ENCODE peak calls at places on chromosomes 2 and 18, in six cellular contexts. Y is left ventricle myocardium inferior, I is mammary epithelial cell, P is K562, U is PC-9, N is psoas muscle. W is an unnamed sample. For H3K4me1, the result is how much of the 10 kb centered on the place peaks cover.

GRCh38 chr18:54764786-54765185 is 63.5 kb upstream of the RAB27B start:
- DNase-seq in Y (no peak), I (no peak), P (no peak), U (no peak), N (no peak), W (no peak)

GRCh38 chr2:73925853-73926492 is 707 bp upstream of the DGUOK start:
- DNase-seq in I (peak), Y (no peak), N (no peak), U (peak), P (no peak), W (peak)

GRCh38 chr2:118981627-118982026 is 39.6 kb downstream of the MARCO start:
- DNase-seq in Y (no peak), I (no peak), U (no peak), P (no peak), N (no peak), W (no peak)

GRCh38 chr18:39946623-39947061 is 2008.4 kb upstream of the PIK3C3 start:
- DNase-seq in Y (no peak), I (peak), N (no peak), P (no peak), U (peak), W (no peak)

GRCh38 chr2:195664528-195664927 is 7.5 kb downstream of the SLC39A10 start:
- DNase-seq in N (no peak), U (no peak), I (no peak), P (no peak), Y (no peak), W (no peak)

GRCh38 chr2:19810637-19811036 is 91.1 kb downstream of the TTC32 start:
- DNase-seq in N (peak), P (no peak), U (no peak), I (no peak), Y (peak), W (no peak)

GRCh38 chr2:241645056-241645914 is 7.8 kb downstream of the ATG4B start:
- DNase-seq in Y (no peak), N (no peak), I (no peak), U (no peak), P (no peak), W (no peak)

GRCh38 chr2:56239437-56239836 is 55.6 kb downstream of the CCDC85A start:
- DNase-seq in P (no peak), U (no peak), I (peak), N (no peak), Y (no peak), W (peak)

GRCh38 chr2:107542314-107542740 is 284.4 kb upstream of the RGPD4 start:
- DNase-seq in P (no peak), N (no peak), I (no peak), U (no peak), Y (no peak), W (no peak)

GRCh38 chr18:63073481-63073880 is 246.1 kb downstream of the BCL2 start:
- DNase-seq in N (no peak), P (no peak), U (no peak), I (no peak), Y (no peak), W (peak)

GRCh38 chr2:179297922-179298321 is 33.3 kb upstream of the SESTD1 start:
- DNase-seq in P (no peak), Y (no peak), I (peak), U (no peak), N (no peak), W (no peak)

GRCh38 chr2:209113030-209113429 is 310.8 kb upstream of the MAP2 start:
- DNase-seq in I (no peak), U (no peak), N (no peak), P (no peak), Y (no peak), W (no peak)

GRCh38 chr2:218082586-218083351 is 13.7 kb downstream of the RUFY4 start:
- DNase-seq in Y (no peak), P (no peak), N (no peak), U (no peak), I (no peak), W (no peak)

GRCh38 chr2:10490806-10491291 is 42.7 kb upstream of the ODC1 start:
- DNase-seq in P (no peak), U (peak), Y (no peak), I (no peak), N (no peak), W (peak)

GRCh38 chr2:182366625-182367024 is 60.2 kb downstream of the PDE1A start:
- DNase-seq in I (peak), Y (no peak), N (peak), P (no peak), U (no peak), W (no peak)

GRCh38 chr2:192195548-192196418 is 1.1 kb upstream of the TMEFF2 start:
- DNase-seq in N (peak), P (peak), I (no peak), Y (peak), U (no peak), W (no peak)

GRCh38 chr2:157055660-157056199 is 201.8 kb upstream of the GALNT5 start:
- DNase-seq in I (peak), N (no peak), U (no peak), Y (no peak), P (peak), W (no peak)

GRCh38 chr2:184727813-184728212 is 129.5 kb downstream of the ZNF804A start:
- DNase-seq in N (no peak), I (no peak), P (no peak), Y (no peak), U (no peak), W (no peak)

GRCh38 chr2:216653093-216653799 is 20.0 kb downstream of the IGFBP2 start:
- DNase-seq in I (no peak), P (no peak), U (no peak), Y (no peak), N (no peak), W (no peak)

GRCh38 chr2:19070866-19071265 is 287.6 kb downstream of the OSR1 start:
- DNase-seq in U (no peak), I (no peak), Y (no peak), P (no peak), N (no peak), W (no peak)

GRCh38 chr2:16277117-16277516 is 336.8 kb downstream of the MYCN start:
- DNase-seq in N (no peak), U (no peak), P (no peak), Y (no peak), I (peak), W (no peak)

GRCh38 chr2:223386984-223387383 is 215.2 kb downstream of the SCG2 start:
- DNase-seq in P (no peak), U (no peak), N (no peak), Y (no peak), I (no peak), W (no peak)

DNA sequence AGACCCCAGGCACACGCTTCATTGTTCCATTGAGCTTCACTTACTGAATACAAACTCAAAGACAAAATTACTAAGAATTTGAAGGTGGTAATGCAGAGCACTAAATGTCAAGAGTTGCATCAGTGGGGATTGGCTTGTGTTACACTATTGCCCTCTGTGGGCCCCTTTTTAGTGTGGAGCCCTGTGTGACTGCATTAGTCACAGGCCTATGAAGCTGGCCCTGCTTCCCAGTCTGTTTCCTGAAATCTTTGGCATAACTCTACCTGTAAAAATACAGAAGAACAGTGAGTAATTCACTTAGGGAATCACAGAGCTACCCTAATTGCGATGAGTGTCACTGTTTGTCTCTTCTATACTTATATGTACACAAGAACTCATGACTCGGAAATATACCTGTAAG is 40.0 kb upstream of the STPG4 start:
- DNase-seq in Y (no peak), P (no peak), I (peak), U (no peak), N (no peak), W (no peak)
- H3K4me1 ChIP-seq in Y (under half), P (under half), I (half or more), U (half or more), N (under half), W (under half)

GRCh38 chr2:120899373-120899772 is 163.7 kb downstream of the GLI2 start:
- DNase-seq in I (no peak), N (peak), Y (no peak), P (no peak), U (no peak), W (no peak)
- H3K4me1 ChIP-seq in I (under half), N (under half), Y (under half), P (under half), U (under half), W (under half)

DNA sequence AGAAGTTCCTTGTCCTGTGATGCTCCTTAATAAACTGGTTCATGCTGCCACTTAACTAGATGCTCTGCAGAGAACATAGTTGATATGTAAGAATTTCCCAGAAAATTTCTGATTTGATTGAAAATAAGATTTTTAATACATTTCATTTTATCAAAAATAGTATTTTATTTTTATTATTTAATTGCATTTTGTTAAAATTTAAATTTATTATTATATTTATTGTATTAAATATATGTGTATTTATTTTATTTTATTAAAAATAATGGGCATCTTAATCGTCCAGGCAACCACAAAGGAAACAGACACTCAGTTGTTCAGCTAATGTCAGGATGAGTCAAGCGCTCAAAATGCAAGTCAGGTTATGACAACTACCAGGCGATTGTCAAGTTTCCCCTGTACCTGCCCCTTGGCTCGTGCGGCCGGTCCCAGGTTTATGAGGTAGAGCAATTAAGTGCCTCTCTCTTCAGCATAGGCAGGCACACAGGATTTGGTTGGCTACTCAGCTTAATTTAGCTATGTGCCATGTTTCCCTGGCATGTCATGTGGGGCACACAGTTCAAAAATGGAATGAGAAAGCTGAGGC is 361.2 kb downstream of the RND3 start:
- DNase-seq in I (peak), U (no peak), Y (no peak), N (no peak), P (no peak), W (no peak)
- H3K4me1 ChIP-seq in I (under half), U (under half), Y (under half), N (under half), P (under half), W (under half)

GRCh38 chr2:234373060-234373459 is 123.8 kb downstream of the ARL4C start:
- DNase-seq in U (peak), I (peak), N (no peak), Y (no peak), P (no peak), W (no peak)

GRCh38 chr2:234375481-234375880 is 121.4 kb downstream of the ARL4C start:
- DNase-seq in P (no peak), Y (no peak), N (no peak), I (peak), U (no peak), W (no peak)

GRCh38 chr2:234376229-234376628 is 120.7 kb downstream of the ARL4C start:
- DNase-seq in P (no peak), I (no peak), U (no peak), Y (no peak), N (no peak), W (no peak)

GRCh38 chr2:234373791-234374508 is 122.9 kb downstream of the ARL4C start:
- DNase-seq in N (no peak), Y (no peak), U (no peak), I (no peak), P (no peak), W (no peak)

DNA sequence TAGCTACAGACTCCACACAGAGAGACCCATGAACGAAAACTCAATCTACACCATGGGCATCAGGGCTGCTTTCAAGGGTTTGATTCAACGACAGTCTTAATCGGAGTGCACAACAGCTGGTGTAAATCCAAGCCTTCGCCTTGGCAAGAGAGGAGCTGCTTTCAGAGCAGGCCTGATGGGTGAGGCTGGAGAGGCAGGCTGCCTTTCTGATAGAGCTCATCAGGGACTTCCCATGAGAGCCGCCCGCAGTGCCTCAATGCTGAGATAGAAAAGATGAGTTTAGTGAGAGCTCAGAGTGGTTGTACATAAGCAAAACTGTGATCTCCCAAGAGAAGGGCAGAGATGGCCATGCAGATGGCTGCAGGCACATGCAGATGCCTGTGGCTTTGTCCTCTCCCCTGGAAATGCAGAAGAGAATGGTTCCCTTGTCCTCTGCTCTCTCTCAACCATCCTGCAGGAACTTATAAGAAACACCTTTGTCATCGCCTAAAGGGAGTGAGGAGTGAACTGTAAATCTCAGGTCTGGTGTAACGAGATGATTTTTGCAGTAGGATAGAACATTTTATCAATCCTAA is 122.1 kb downstream of the ARL4C start:
- DNase-seq in I (peak), N (no peak), U (no peak), P (no peak), Y (no peak), W (no peak)
- H3K4me1 ChIP-seq in I (under half), N (under half), U (under half), P (under half), Y (under half), W (under half)

DNA sequence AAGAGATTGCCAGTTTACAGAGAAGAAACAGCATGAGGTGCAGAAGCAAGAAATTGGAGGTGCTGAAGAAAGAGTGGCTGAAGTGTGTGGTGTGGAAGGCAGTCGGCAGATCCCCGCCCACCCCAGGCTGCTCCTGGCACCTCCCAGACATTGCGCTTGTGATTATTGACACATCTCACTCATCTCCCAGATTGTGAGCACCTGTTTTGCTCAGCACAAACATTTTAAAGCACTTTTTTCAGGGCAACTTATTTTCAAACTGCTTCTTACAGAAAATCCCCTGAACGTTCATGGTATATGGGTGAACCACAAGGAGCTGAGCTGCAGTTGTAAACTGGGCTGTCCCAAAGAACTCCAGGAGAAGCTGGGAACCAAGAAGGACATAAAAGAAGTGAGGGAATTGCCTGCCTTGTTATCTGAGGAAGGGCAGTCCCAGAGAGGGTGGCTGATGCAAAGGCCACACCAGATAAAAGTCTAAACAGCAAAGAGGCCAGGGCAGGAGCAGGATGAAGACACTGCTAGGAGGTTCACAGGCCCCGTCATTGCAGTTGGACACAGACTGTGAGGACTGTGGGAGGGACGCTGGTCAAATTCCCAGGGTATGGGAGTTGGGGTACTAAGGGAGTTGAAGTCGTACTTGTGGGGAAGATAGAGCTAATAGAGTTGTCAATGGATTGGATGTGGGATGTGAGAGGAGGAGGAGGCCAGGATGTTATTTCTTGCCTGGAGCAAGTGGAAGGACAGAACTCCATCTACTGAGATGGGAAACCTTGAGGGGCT is 65.1 kb downstream of the INPP4A start:
- DNase-seq in P (peak), I (no peak), N (no peak), Y (no peak), U (no peak), W (no peak)
- H3K4me1 ChIP-seq in P (half or more), I (under half), N (under half), Y (under half), U (under half), W (under half)

GRCh38 chr2:88698027-88698413 is 6.5 kb downstream of the RPIA start:
- DNase-seq in I (no peak), U (no peak), N (no peak), Y (no peak), P (no peak), W (no peak)
- H3K4me1 ChIP-seq in I (under half), U (under half), N (under half), Y (under half), P (under half), W (under half)

GRCh38 chr2:65382323-65382722 is 50.1 kb downstream of the SPRED2 start:
- DNase-seq in I (no peak), Y (no peak), U (no peak), P (no peak), N (no peak), W (no peak)

GRCh38 chr2:65386340-65386739 is 46.1 kb downstream of the SPRED2 start:
- DNase-seq in I (no peak), P (no peak), U (no peak), Y (no peak), N (no peak), W (no peak)

GRCh38 chr2:65381607-65382032 is 50.8 kb downstream of the SPRED2 start:
- DNase-seq in U (no peak), N (no peak), I (no peak), P (no peak), Y (no peak), W (no peak)

GRCh38 chr2:65382776-65383357 is 49.5 kb downstream of the SPRED2 start:
- DNase-seq in I (peak), Y (peak), P (peak), N (peak), U (peak), W (peak)

DNA sequence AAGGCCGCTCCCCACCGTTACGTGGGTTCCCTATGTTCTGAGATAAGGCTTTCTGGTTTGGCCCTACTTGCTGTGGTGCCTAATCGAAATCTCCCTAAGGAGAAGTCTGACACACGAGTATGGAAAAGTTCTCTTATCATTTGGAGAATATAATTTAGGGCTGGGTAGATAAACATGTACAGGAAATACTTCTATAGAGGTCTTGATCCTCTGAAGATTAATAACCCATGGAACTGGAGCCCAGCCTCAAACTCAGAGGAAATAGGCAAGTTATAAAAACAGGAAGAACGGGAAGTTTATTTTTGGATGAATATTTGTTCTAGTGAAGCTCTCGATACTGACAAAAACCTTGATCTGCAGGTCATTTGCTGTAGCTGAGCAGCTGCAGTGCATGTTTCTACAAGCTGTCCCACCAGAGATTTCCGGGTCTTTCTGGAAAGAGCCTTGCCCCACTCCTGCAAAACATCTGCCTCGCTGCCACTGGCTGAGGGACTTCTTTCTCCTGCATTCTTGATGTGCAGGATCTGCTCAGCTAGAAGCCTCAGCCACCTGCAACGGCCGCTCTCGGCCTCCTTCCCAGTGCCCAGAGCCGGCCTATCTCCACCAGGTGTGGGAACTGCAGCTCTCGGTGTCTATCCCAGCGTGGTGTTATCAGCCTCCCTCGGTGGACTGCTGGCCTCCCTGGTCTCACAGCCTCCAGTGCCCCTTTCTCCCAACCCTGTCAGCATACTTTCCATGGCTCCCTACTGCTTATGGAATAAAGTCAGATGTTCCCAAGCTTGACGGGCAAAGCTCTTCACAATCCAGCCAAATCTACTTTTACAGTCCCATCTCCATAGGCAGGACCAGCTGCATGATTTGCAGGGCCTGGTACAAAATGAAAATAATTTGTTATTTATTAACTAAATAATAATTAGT is 48.6 kb downstream of the SPRED2 start:
- DNase-seq in P (no peak), Y (no peak), N (no peak), U (no peak), I (no peak), W (peak)
- H3K4me1 ChIP-seq in P (under half), Y (half or more), N (under half), U (half or more), I (half or more), W (under half)